ENCODE peak calls at places on chromosomes 1 and 21, in six cellular contexts. One of them, this sample, is unnamed.

GRCh38 chr1:175742790-175743459 is 470 bp downstream of the TNR start:
- DNase-seq in GM12865: peak
- DNase-seq in Calu3: no peak
- DNase-seq in CD4-positive, alpha-beta T cell: no peak
- DNase-seq in prostate gland: no peak
- DNase-seq in HFFc6: no peak
- DNase-seq in this sample: no peak

GRCh38 chr21:26365849-26366248 is 195.3 kb upstream of the APP start:
- DNase-seq in GM12865: no peak
- DNase-seq in Calu3: no peak
- DNase-seq in CD4-positive, alpha-beta T cell: no peak
- DNase-seq in prostate gland: no peak
- DNase-seq in HFFc6: no peak
- DNase-seq in this sample: no peak

GRCh38 chr1:227786673-227787512 is 28.6 kb upstream of the PRSS38 start:
- DNase-seq in GM12865: no peak
- DNase-seq in Calu3: no peak
- DNase-seq in CD4-positive, alpha-beta T cell: no peak
- DNase-seq in prostate gland: no peak
- DNase-seq in HFFc6: no peak
- DNase-seq in this sample: no peak

GRCh38 chr1:199590708-199591107 is 436.8 kb upstream of the NR5A2 start:
- DNase-seq in GM12865: peak
- DNase-seq in Calu3: no peak
- DNase-seq in CD4-positive, alpha-beta T cell: no peak
- DNase-seq in prostate gland: no peak
- DNase-seq in HFFc6: no peak
- DNase-seq in this sample: peak

GRCh38 chr1:165117482-165117881 is 239.0 kb downstream of the LMX1A start:
- DNase-seq in GM12865: no peak
- DNase-seq in Calu3: no peak
- DNase-seq in CD4-positive, alpha-beta T cell: no peak
- DNase-seq in prostate gland: no peak
- DNase-seq in HFFc6: no peak
- DNase-seq in this sample: no peak

GRCh38 chr1:204278254-204278653 is 64.5 kb upstream of the GOLT1A start:
- DNase-seq in GM12865: no peak
- DNase-seq in Calu3: no peak
- DNase-seq in CD4-positive, alpha-beta T cell: no peak
- DNase-seq in prostate gland: no peak
- DNase-seq in HFFc6: no peak
- DNase-seq in this sample: no peak

GRCh38 chr1:45793942-45794604 is 9.3 kb upstream of the MAST2 start:
- DNase-seq in GM12865: peak
- DNase-seq in Calu3: no peak
- DNase-seq in CD4-positive, alpha-beta T cell: no peak
- DNase-seq in prostate gland: no peak
- DNase-seq in HFFc6: no peak
- DNase-seq in this sample: no peak

GRCh38 chr1:65827346-65827745 is 34.7 kb downstream of the PDE4B start:
- DNase-seq in GM12865: no peak
- DNase-seq in Calu3: no peak
- DNase-seq in CD4-positive, alpha-beta T cell: no peak
- DNase-seq in prostate gland: no peak
- DNase-seq in HFFc6: peak
- DNase-seq in this sample: no peak

GRCh38 chr1:245094092-245094491 is 60.7 kb upstream of the KIF26B start:
- DNase-seq in GM12865: no peak
- DNase-seq in Calu3: no peak
- DNase-seq in CD4-positive, alpha-beta T cell: no peak
- DNase-seq in prostate gland: no peak
- DNase-seq in HFFc6: no peak
- DNase-seq in this sample: no peak

GRCh38 chr1:186858923-186859322 is 30.2 kb downstream of the PLA2G4A start:
- DNase-seq in GM12865: no peak
- DNase-seq in Calu3: no peak
- DNase-seq in CD4-positive, alpha-beta T cell: no peak
- DNase-seq in prostate gland: no peak
- DNase-seq in HFFc6: no peak
- DNase-seq in this sample: no peak

GRCh38 chr1:33220701-33221384 is 35.4 kb upstream of the ZNF362 start:
- DNase-seq in GM12865: no peak
- DNase-seq in Calu3: peak
- DNase-seq in CD4-positive, alpha-beta T cell: no peak
- DNase-seq in prostate gland: peak
- DNase-seq in HFFc6: no peak
- DNase-seq in this sample: no peak

GRCh38 chr1:33482412-33482811 is 10.0 kb downstream of the ZSCAN20 start:
- DNase-seq in GM12865: no peak
- DNase-seq in Calu3: no peak
- DNase-seq in CD4-positive, alpha-beta T cell: no peak
- DNase-seq in prostate gland: peak
- DNase-seq in HFFc6: no peak
- DNase-seq in this sample: no peak

GRCh38 chr1:12184008-12184681 is 17.4 kb downstream of the TNFRSF1B start:
- DNase-seq in GM12865: no peak
- DNase-seq in Calu3: peak
- DNase-seq in CD4-positive, alpha-beta T cell: no peak
- DNase-seq in prostate gland: peak
- DNase-seq in HFFc6: no peak
- DNase-seq in this sample: no peak

GRCh38 chr1:247448107-247448778 is 9.7 kb downstream of the OR2B11 start:
- DNase-seq in GM12865: peak
- DNase-seq in Calu3: peak
- DNase-seq in CD4-positive, alpha-beta T cell: peak
- DNase-seq in prostate gland: peak
- DNase-seq in HFFc6: peak
- DNase-seq in this sample: peak

GRCh38 chr1:29599071-29599470 is 362.7 kb downstream of the PTPRU start:
- DNase-seq in GM12865: no peak
- DNase-seq in Calu3: no peak
- DNase-seq in CD4-positive, alpha-beta T cell: no peak
- DNase-seq in prostate gland: no peak
- DNase-seq in HFFc6: no peak
- DNase-seq in this sample: no peak

GRCh38 chr1:29176567-29176966 is 5.1 kb downstream of the SRSF4 start:
- DNase-seq in GM12865: no peak
- DNase-seq in Calu3: no peak
- DNase-seq in CD4-positive, alpha-beta T cell: no peak
- DNase-seq in prostate gland: no peak
- DNase-seq in HFFc6: peak
- DNase-seq in this sample: no peak

GRCh38 chr1:7223334-7224080 is 438.3 kb downstream of the CAMTA1 start:
- DNase-seq in GM12865: no peak
- DNase-seq in Calu3: no peak
- DNase-seq in CD4-positive, alpha-beta T cell: no peak
- DNase-seq in prostate gland: no peak
- DNase-seq in HFFc6: peak
- DNase-seq in this sample: no peak

GRCh38 chr1:202154766-202155477 is 5.5 kb downstream of the PTPN7 start:
- DNase-seq in GM12865: peak
- DNase-seq in Calu3: peak
- DNase-seq in CD4-positive, alpha-beta T cell: peak
- DNase-seq in prostate gland: no peak
- DNase-seq in HFFc6: peak
- DNase-seq in this sample: peak

GRCh38 chr21:41504030-41504429 is 3.9 kb downstream of the TMPRSS2 start:
- DNase-seq in GM12865: no peak
- DNase-seq in Calu3: no peak
- DNase-seq in CD4-positive, alpha-beta T cell: no peak
- DNase-seq in prostate gland: no peak
- DNase-seq in HFFc6: no peak
- DNase-seq in this sample: no peak

GRCh38 chr1:58908539-58909161 is 124.8 kb upstream of the JUN start:
- DNase-seq in GM12865: no peak
- DNase-seq in Calu3: no peak
- DNase-seq in CD4-positive, alpha-beta T cell: no peak
- DNase-seq in prostate gland: no peak
- DNase-seq in HFFc6: peak
- DNase-seq in this sample: no peak

GRCh38 chr21:44752701-44753235 is 41.4 kb upstream of the TSPEAR start:
- DNase-seq in GM12865: no peak
- DNase-seq in Calu3: peak
- DNase-seq in CD4-positive, alpha-beta T cell: no peak
- DNase-seq in prostate gland: peak
- DNase-seq in HFFc6: peak
- DNase-seq in this sample: no peak

GRCh38 chr1:112359961-112360767 is 35.9 kb upstream of the CTTNBP2NL start:
- DNase-seq in GM12865: no peak
- DNase-seq in Calu3: peak
- DNase-seq in CD4-positive, alpha-beta T cell: no peak
- DNase-seq in prostate gland: peak
- DNase-seq in HFFc6: peak
- DNase-seq in this sample: no peak

GRCh38 chr21:45304945-45305344 is 17.2 kb upstream of the POFUT2 start:
- DNase-seq in GM12865: no peak
- DNase-seq in Calu3: no peak
- DNase-seq in CD4-positive, alpha-beta T cell: peak
- DNase-seq in prostate gland: no peak
- DNase-seq in HFFc6: no peak
- DNase-seq in this sample: peak

GRCh38 chr1:61472876-61473275 is 252.1 kb downstream of the TM2D1 start:
- DNase-seq in GM12865: no peak
- DNase-seq in Calu3: no peak
- DNase-seq in CD4-positive, alpha-beta T cell: no peak
- DNase-seq in prostate gland: no peak
- DNase-seq in HFFc6: no peak
- DNase-seq in this sample: no peak

GRCh38 chr1:97384294-97384952 is 536.4 kb downstream of the DPYD start:
- DNase-seq in GM12865: no peak
- DNase-seq in Calu3: no peak
- DNase-seq in CD4-positive, alpha-beta T cell: no peak
- DNase-seq in prostate gland: no peak
- DNase-seq in HFFc6: peak
- DNase-seq in this sample: no peak

GRCh38 chr1:202957733-202958543 is at the start of gene ADIPOR1:
- DNase-seq in GM12865: peak
- DNase-seq in Calu3: peak
- DNase-seq in CD4-positive, alpha-beta T cell: peak
- DNase-seq in prostate gland: peak
- DNase-seq in HFFc6: peak
- DNase-seq in this sample: peak

GRCh38 chr21:16310191-16310590 is 580.4 kb downstream of the USP25 start:
- DNase-seq in GM12865: no peak
- DNase-seq in Calu3: no peak
- DNase-seq in CD4-positive, alpha-beta T cell: no peak
- DNase-seq in prostate gland: no peak
- DNase-seq in HFFc6: no peak
- DNase-seq in this sample: no peak

GRCh38 chr21:33514234-33514633 is 22.7 kb upstream of the DNAJC28 start:
- DNase-seq in GM12865: no peak
- DNase-seq in Calu3: no peak
- DNase-seq in CD4-positive, alpha-beta T cell: no peak
- DNase-seq in prostate gland: no peak
- DNase-seq in HFFc6: no peak
- DNase-seq in this sample: no peak

GRCh38 chr1:1432951-1433803 is 2.3 kb upstream of the VWA1 start:
- DNase-seq in GM12865: no peak
- DNase-seq in Calu3: peak
- DNase-seq in CD4-positive, alpha-beta T cell: no peak
- DNase-seq in prostate gland: peak
- DNase-seq in HFFc6: no peak
- DNase-seq in this sample: no peak

DNA sequence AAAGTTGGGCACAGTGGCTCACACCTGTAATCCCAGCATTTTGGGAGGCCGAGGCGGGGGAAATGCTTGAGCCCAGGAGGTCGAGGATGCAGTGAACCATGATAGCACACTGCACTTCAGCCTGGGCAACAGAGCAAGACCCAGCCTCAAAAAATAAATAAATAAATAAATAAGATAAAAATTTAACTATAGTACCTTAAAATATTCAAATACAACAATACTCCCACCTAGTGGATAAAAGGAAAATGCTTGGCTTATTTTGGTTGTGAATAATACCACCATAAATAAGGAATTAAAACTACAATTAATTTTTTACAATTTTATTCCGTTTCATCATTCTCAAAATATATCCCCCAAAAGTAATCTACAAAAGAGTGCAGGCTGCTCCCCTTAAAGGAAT is 8.1 kb downstream of the PSMG1 start:
- DNase-seq in GM12865: no peak
- DNase-seq in Calu3: no peak
- DNase-seq in CD4-positive, alpha-beta T cell: no peak
- DNase-seq in prostate gland: no peak
- DNase-seq in HFFc6: no peak
- DNase-seq in this sample: no peak
- TF ChIP-seq CTCF in GM12865: peak
- TF ChIP-seq CTCF in Calu3: peak
- TF ChIP-seq CTCF in CD4-positive, alpha-beta T cell: peak
- TF ChIP-seq CTCF in prostate gland: peak
- TF ChIP-seq CTCF in HFFc6: peak
- TF ChIP-seq CTCF in this sample: peak

GRCh38 chr1:63534406-63534805 is 11.1 kb downstream of the EFCAB7 start:
- DNase-seq in GM12865: no peak
- DNase-seq in Calu3: no peak
- DNase-seq in CD4-positive, alpha-beta T cell: no peak
- DNase-seq in prostate gland: no peak
- DNase-seq in HFFc6: no peak
- DNase-seq in this sample: no peak
- TF ChIP-seq CTCF in GM12865: no peak
- TF ChIP-seq CTCF in Calu3: no peak
- TF ChIP-seq CTCF in CD4-positive, alpha-beta T cell: no peak
- TF ChIP-seq CTCF in prostate gland: no peak
- TF ChIP-seq CTCF in HFFc6: no peak
- TF ChIP-seq CTCF in this sample: no peak

GRCh38 chr1:26692211-26692792 is 3.5 kb upstream of the ARID1A start:
- DNase-seq in GM12865: peak
- DNase-seq in Calu3: peak
- DNase-seq in CD4-positive, alpha-beta T cell: peak
- DNase-seq in prostate gland: peak
- DNase-seq in HFFc6: peak
- DNase-seq in this sample: peak
- TF ChIP-seq CTCF in GM12865: no peak
- TF ChIP-seq CTCF in Calu3: no peak
- TF ChIP-seq CTCF in CD4-positive, alpha-beta T cell: peak
- TF ChIP-seq CTCF in prostate gland: peak
- TF ChIP-seq CTCF in HFFc6: peak
- TF ChIP-seq CTCF in this sample: no peak

GRCh38 chr1:174656409-174657059 is 208.8 kb downstream of the GPR52 start:
- DNase-seq in GM12865: no peak
- DNase-seq in Calu3: no peak
- DNase-seq in CD4-positive, alpha-beta T cell: no peak
- DNase-seq in prostate gland: no peak
- DNase-seq in HFFc6: no peak
- DNase-seq in this sample: no peak

GRCh38 chr1:174666248-174666647 is 218.5 kb downstream of the GPR52 start:
- DNase-seq in GM12865: no peak
- DNase-seq in Calu3: no peak
- DNase-seq in CD4-positive, alpha-beta T cell: no peak
- DNase-seq in prostate gland: no peak
- DNase-seq in HFFc6: no peak
- DNase-seq in this sample: no peak

GRCh38 chr1:174659823-174660222 is 212.1 kb downstream of the GPR52 start:
- DNase-seq in GM12865: no peak
- DNase-seq in Calu3: peak
- DNase-seq in CD4-positive, alpha-beta T cell: no peak
- DNase-seq in prostate gland: no peak
- DNase-seq in HFFc6: peak
- DNase-seq in this sample: no peak

GRCh38 chr1:174654553-174654952 is 206.8 kb downstream of the GPR52 start:
- DNase-seq in GM12865: no peak
- DNase-seq in Calu3: no peak
- DNase-seq in CD4-positive, alpha-beta T cell: no peak
- DNase-seq in prostate gland: no peak
- DNase-seq in HFFc6: no peak
- DNase-seq in this sample: no peak

GRCh38 chr1:174660476-174660875 is 212.7 kb downstream of the GPR52 start:
- DNase-seq in GM12865: no peak
- DNase-seq in Calu3: no peak
- DNase-seq in CD4-positive, alpha-beta T cell: no peak
- DNase-seq in prostate gland: no peak
- DNase-seq in HFFc6: no peak
- DNase-seq in this sample: no peak
- TF ChIP-seq CTCF in GM12865: no peak
- TF ChIP-seq CTCF in Calu3: no peak
- TF ChIP-seq CTCF in CD4-positive, alpha-beta T cell: no peak
- TF ChIP-seq CTCF in prostate gland: no peak
- TF ChIP-seq CTCF in HFFc6: no peak
- TF ChIP-seq CTCF in this sample: no peak

This sample was measured in activated CD8-positive, alpha-beta T cell treated with anti-CD3 and anti-CD28 coated beads for 36 hours.